ENCODE peak calls at places on chromosomes 6 and 20, in seven cellular contexts. T is fibroblast of lung, F is choroid plexus epithelial cell, M is RWPE2, R is AG09309, S is uterus, J is BE2C. Y is an unnamed sample.

GRCh38 chr20:22404609-22405170 is 179.7 kb downstream of the FOXA2 start:
- DNase-seq in T (no peak), F (no peak), M (no peak), R (peak; percentile 2), S (no peak), J (no peak), Y (no peak)

GRCh38 chr6:112802154-112802553 is 455.0 kb downstream of the RFPL4B start:
- DNase-seq in T (peak; percentile 94), F (peak; percentile 84), M (no peak), R (peak; percentile 89), S (no peak), J (no peak), Y (no peak)

GRCh38 chr6:133854633-133855598 is 34.0 kb upstream of the TCF21 start:
- DNase-seq in T (no peak), F (no peak), M (peak; percentile 57), R (no peak), S (no peak), J (no peak), Y (peak; percentile 21)

GRCh38 chr20:18527836-18528235 is 20.1 kb downstream of the SEC23B start:
- DNase-seq in T (no peak), F (peak; percentile 33), M (no peak), R (no peak), S (no peak), J (no peak), Y (no peak)

GRCh38 chr6:159978291-159979135 is 9.6 kb downstream of the IGF2R start:
- DNase-seq in T (no peak), F (no peak), M (no peak), R (no peak), S (no peak), J (no peak), Y (no peak)

GRCh38 chr6:87074051-87074711 is 20.7 kb downstream of the CGA start:
- DNase-seq in T (no peak), F (no peak), M (no peak), R (no peak), S (no peak), J (no peak), Y (no peak)

GRCh38 chr6:134714679-134715078 is 235.2 kb downstream of the ALDH8A1 start:
- DNase-seq in T (peak; percentile 84), F (peak; percentile 88), M (no peak), R (no peak), S (no peak), J (no peak), Y (no peak)

GRCh38 chr20:38201356-38201755 is 36.3 kb upstream of the TGM2 start:
- DNase-seq in T (peak; percentile 66), F (peak; percentile 83), M (peak; percentile 99), R (peak; percentile 32), S (no peak), J (peak; percentile 76), Y (no peak)

GRCh38 chr20:10668677-10669368 is 5.0 kb downstream of the JAG1 start:
- DNase-seq in T (no peak), F (no peak), M (no peak), R (no peak), S (no peak), J (no peak), Y (no peak)

GRCh38 chr6:106608080-106608668 is 21.1 kb downstream of the RTN4IP1 start:
- DNase-seq in T (peak; percentile 59), F (peak; percentile 84), M (no peak), R (peak; percentile 43), S (no peak), J (peak; percentile 43), Y (peak; percentile 27)

GRCh38 chr20:37528442-37529213 is 952 bp upstream of the BLCAP start:
- DNase-seq in T (no peak), F (no peak), M (peak; percentile 70), R (no peak), S (no peak), J (no peak), Y (no peak)

GRCh38 chr6:149924933-149925252 is 2.0 kb upstream of the RAET1G start:
- DNase-seq in T (no peak), F (no peak), M (no peak), R (no peak), S (no peak), J (no peak), Y (no peak)

GRCh38 chr6:108719477-108719876 is 128.7 kb upstream of the ARMC2 start:
- DNase-seq in T (no peak), F (no peak), M (no peak), R (no peak), S (no peak), J (no peak), Y (no peak)

GRCh38 chr6:37699138-37699766 is 1.6 kb upstream of the MDGA1 start:
- DNase-seq in T (no peak), F (no peak), M (no peak), R (no peak), S (peak; percentile 24), J (no peak), Y (no peak)

GRCh38 chr6:144214622-144215401 is 64.5 kb downstream of the STX11 start:
- DNase-seq in T (no peak), F (no peak), M (no peak), R (no peak), S (no peak), J (no peak), Y (peak; percentile 13)

GRCh38 chr6:79408598-79408997 is 128.6 kb downstream of the LCA5 start:
- DNase-seq in T (no peak), F (no peak), M (no peak), R (no peak), S (no peak), J (no peak), Y (no peak)

GRCh38 chr6:79399499-79399898 is 137.7 kb downstream of the LCA5 start:
- DNase-seq in T (no peak), F (no peak), M (no peak), R (no peak), S (no peak), J (no peak), Y (no peak)

GRCh38 chr6:79404677-79405076 is 132.6 kb downstream of the LCA5 start:
- DNase-seq in T (no peak), F (no peak), M (no peak), R (no peak), S (no peak), J (no peak), Y (no peak)

GRCh38 chr6:79403525-79403924 is 133.7 kb downstream of the LCA5 start:
- DNase-seq in T (no peak), F (no peak), M (no peak), R (no peak), S (no peak), J (no peak), Y (no peak)

DNA sequence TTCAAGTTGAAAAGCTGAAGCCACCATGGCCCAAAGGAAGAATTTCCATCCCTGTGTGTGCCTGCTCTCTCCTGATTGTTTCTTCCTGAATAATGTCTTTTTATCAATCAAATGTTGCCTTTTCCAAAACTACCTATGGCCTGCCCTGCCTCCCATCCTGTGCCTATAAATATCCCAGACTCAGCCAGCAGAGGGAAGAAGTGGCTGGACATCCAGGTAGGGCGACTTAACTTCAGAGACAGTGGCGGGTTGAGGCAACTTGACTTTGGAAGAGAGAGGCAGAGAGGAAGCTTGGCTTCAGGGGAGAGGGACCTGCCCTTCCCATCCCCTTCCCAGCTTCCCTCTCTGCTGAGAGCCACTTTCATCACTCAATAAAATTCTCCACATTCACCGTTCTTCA is 133.0 kb downstream of the LCA5 start:
- DNase-seq in T (no peak), F (no peak), M (no peak), R (no peak), S (no peak), J (no peak), Y (no peak)
- TF ChIP-seq CTCF in T (no peak), F (peak; percentile 8), M (no peak), R (no peak), S (no peak), J (peak; percentile 20), Y (no peak)

GRCh38 chr6:30683137-30683979 is 3.1 kb downstream of the PPP1R18 start:
- DNase-seq in T (no peak), F (no peak), M (no peak), R (no peak), S (no peak), J (no peak), Y (no peak)

GRCh38 chr6:30685157-30685976 is 1.1 kb downstream of the PPP1R18 start:
- DNase-seq in T (peak; percentile 34), F (no peak), M (no peak), R (no peak), S (no peak), J (peak; percentile 41), Y (no peak)

GRCh38 chr6:30682181-30683117 is 4.0 kb downstream of the PPP1R18 start:
- DNase-seq in T (peak; percentile 94), F (peak; percentile 91), M (peak; percentile 79), R (peak; percentile 48), S (peak; percentile 94), J (peak; percentile 77), Y (peak; percentile 69)

GRCh38 chr6:30684386-30685156 is 1.9 kb downstream of the PPP1R18 start:
- DNase-seq in T (peak; percentile 22), F (peak; percentile 46), M (no peak), R (no peak), S (no peak), J (peak; percentile 48), Y (no peak)

GRCh38 chr6:30683980-30684338 is 2.5 kb downstream of the PPP1R18 start:
- DNase-seq in T (no peak), F (no peak), M (no peak), R (no peak), S (no peak), J (no peak), Y (no peak)
- TF ChIP-seq CTCF in T (no peak), F (no peak), M (no peak), R (no peak), S (no peak), J (no peak), Y (no peak)

GRCh38 chr6:35754452-35755321 is 17.9 kb downstream of the ARMC12 start:
- DNase-seq in T (peak; percentile 56), F (peak; percentile 21), M (no peak), R (no peak), S (no peak), J (no peak), Y (no peak)
- TF ChIP-seq CTCF in T (no peak), F (no peak), M (peak; percentile 30), R (no peak), S (no peak), J (no peak), Y (peak; percentile 12)

GRCh38 chr6:146913842-146914562 is 290.2 kb upstream of the STXBP5 start:
- DNase-seq in T (peak; percentile 100), F (peak; percentile 99), M (peak; percentile 91), R (peak; percentile 98), S (peak; percentile 45), J (peak; percentile 82), Y (no peak)
- TF ChIP-seq CTCF in T (no peak), F (peak; percentile 13), M (no peak), R (no peak), S (no peak), J (peak; percentile 2), Y (no peak)

DNA sequence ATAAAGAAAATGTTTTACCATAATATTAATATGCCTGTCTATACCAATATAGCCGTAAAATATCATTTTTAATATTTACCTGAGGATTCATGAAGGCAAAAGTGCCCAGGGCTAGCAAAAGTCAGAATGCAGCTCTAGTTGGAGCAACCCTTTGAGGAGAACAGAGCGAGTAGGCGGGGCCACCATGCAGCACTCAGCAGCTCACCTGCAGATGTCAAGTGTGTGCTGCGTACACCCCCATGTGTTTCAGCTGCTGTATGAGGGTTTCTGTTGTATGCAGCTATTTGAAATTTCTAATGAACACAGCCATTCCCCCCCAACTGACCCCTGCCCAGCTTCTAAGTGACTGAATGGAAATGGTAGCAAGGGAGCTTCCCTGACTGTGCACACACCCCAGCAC is 508.0 kb downstream of the QKI start:
- DNase-seq in T (no peak), F (no peak), M (no peak), R (no peak), S (no peak), J (no peak), Y (no peak)
- TF ChIP-seq CTCF in T (no peak), F (no peak), M (no peak), R (no peak), S (no peak), J (no peak), Y (no peak)